ENCODE peak calls at places on chromosomes 11 and 22, in nine cellular contexts. D, M, I, U, P, A, N, G and Q are unnamed samples.

GRCh38 chr11:33227578-33228261 is 29.5 kb upstream of the HIPK3 start:
- DNase-seq in D (no peak), M (no peak), I (peak; percentile 83), U (peak; percentile 73), P (no peak), A (peak; percentile 87), N (no peak), G (no peak), Q (peak; percentile 19)

GRCh38 chr11:131776211-131776610 is 405.8 kb downstream of the NTM start:
- DNase-seq in D (no peak), M (no peak), I (no peak), U (no peak), P (no peak), A (no peak), N (no peak), G (no peak), Q (no peak)

GRCh38 chr11:69879734-69880005 is 60.5 kb upstream of the FGF3 start:
- DNase-seq in D (no peak), M (no peak), I (no peak), U (no peak), P (no peak), A (no peak), N (no peak), G (peak; percentile 9), Q (no peak)

GRCh38 chr22:44550666-44551491 is 52.8 kb upstream of the RTL6 start:
- DNase-seq in D (peak; percentile 57), M (no peak), I (peak; percentile 84), U (peak; percentile 93), P (peak; percentile 51), A (peak; percentile 96), N (peak; percentile 63), G (peak; percentile 69), Q (peak; percentile 78)

GRCh38 chr11:26025680-26026079 is 306.2 kb upstream of the ANO3 start:
- DNase-seq in D (no peak), M (no peak), I (peak; percentile 41), U (peak; percentile 7), P (no peak), A (peak; percentile 47), N (no peak), G (no peak), Q (no peak)

GRCh38 chr22:22911327-22912134 is 23.9 kb downstream of the IGLL5 start:
- DNase-seq in D (no peak), M (no peak), I (no peak), U (no peak), P (no peak), A (no peak), N (no peak), G (no peak), Q (no peak)

GRCh38 chr11:43567396-43567975 is 113.1 kb upstream of the HSD17B12 start:
- DNase-seq in D (no peak), M (no peak), I (peak; percentile 83), U (peak; percentile 66), P (no peak), A (peak; percentile 73), N (no peak), G (no peak), Q (no peak)

GRCh38 chr11:2590131-2590950 is 109.5 kb downstream of the KCNQ1OT1 start:
- DNase-seq in D (peak; percentile 6), M (no peak), I (no peak), U (no peak), P (no peak), A (no peak), N (no peak), G (peak; percentile 37), Q (no peak)

GRCh38 chr11:112697371-112697770 is 263.8 kb upstream of the NCAM1 start:
- DNase-seq in D (no peak), M (peak; percentile 57), I (no peak), U (no peak), P (no peak), A (no peak), N (no peak), G (no peak), Q (no peak)

GRCh38 chr11:24588075-24588474 is 91.2 kb downstream of the LUZP2 start:
- DNase-seq in D (no peak), M (no peak), I (peak; percentile 47), U (peak; percentile 45), P (no peak), A (peak; percentile 36), N (no peak), G (no peak), Q (no peak)

GRCh38 chr22:25492950-25493790 is 71.3 kb upstream of the GRK3 start:
- DNase-seq in D (no peak), M (no peak), I (no peak), U (no peak), P (no peak), A (no peak), N (no peak), G (no peak), Q (no peak)

GRCh38 chr11:46216040-46216764 is 61.3 kb upstream of the CREB3L1 start:
- DNase-seq in D (no peak), M (no peak), I (no peak), U (no peak), P (no peak), A (peak; percentile 24), N (no peak), G (no peak), Q (no peak)

GRCh38 chr11:101180481-101180880 is 50.9 kb upstream of the PGR start:
- DNase-seq in D (no peak), M (no peak), I (no peak), U (no peak), P (no peak), A (no peak), N (no peak), G (no peak), Q (no peak)

GRCh38 chr11:35419713-35420333 is 465 bp upstream of the SLC1A2 start:
- DNase-seq in D (peak; percentile 18), M (no peak), I (peak; percentile 14), U (peak; percentile 17), P (no peak), A (no peak), N (no peak), G (peak; percentile 43), Q (no peak)

GRCh38 chr11:11306855-11307254 is 46.2 kb downstream of the CSNK2A3 start:
- DNase-seq in D (no peak), M (no peak), I (peak; percentile 7), U (peak; percentile 5), P (no peak), A (no peak), N (no peak), G (no peak), Q (no peak)

DNA sequence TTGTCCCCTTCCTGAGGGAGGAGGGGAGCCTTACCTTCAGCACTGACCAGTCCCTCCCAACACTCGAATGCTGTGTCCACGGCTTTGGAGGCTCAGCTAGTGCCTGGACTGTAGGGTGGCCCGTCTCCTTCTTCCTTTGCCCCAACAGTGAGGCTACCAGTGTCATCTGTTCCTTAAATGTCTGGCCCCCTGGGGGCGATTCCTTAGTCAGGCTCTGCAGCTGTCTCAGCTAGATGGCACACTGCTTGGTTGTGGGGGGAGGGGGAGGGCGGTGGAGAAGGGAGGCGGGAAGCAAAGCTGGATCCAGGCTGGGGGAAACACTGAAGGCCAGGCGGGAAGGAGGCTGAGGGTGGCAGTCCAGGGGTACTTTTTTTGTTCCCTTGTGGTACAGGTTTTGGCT is at the start of gene IGSF22:
- DNase-seq in D (no peak), M (no peak), I (no peak), U (no peak), P (no peak), A (no peak), N (no peak), G (no peak), Q (no peak)
- H3K4me3 ChIP-seq in D (no peak within 1 kb of the TSS), M (no peak within 1 kb of the TSS), I (no peak within 1 kb of the TSS), U (no peak within 1 kb of the TSS), P (no peak within 1 kb of the TSS), A (no peak within 1 kb of the TSS), N (no peak within 1 kb of the TSS), G (no peak within 1 kb of the TSS), Q (no peak within 1 kb of the TSS)

DNA sequence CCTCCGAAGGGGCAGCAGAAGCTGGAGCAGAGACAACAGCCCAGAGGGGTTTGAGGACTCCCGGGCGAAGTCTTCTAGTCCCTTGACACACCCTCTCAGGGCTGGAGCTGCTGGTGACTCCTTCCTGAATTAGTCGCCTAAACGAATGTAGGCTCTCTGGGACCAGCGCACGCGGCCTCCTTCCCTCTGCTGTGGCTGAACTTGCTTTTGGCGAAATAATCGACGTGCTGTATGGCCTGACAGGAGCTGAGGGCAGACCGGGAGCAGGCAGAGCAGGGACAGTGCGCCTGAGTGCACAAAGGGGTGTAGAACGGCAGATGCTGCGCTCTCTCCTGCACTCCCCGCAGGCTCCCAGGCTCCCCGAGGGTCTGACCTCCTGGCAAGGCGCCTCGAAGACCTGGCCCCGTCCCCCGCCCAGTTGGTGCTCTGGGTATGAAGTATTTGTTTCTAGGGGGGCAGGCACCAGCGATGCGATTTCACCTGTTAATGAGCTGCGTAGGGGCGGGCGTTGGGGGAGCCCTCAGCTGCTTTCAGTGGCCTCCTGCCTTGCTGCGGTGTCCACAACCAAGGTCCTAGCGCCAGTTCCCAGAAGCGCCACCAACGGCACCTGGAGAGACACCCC is 5.3 kb downstream of the SLC17A6 start:
- DNase-seq in D (no peak), M (no peak), I (no peak), U (no peak), P (no peak), A (no peak), N (no peak), G (no peak), Q (no peak)
- H3K4me3 ChIP-seq in D (peak overlapping the region; percentile 9), M (peak overlapping the region; percentile 17), I (no peak overlapping the region), U (no peak overlapping the region), P (no peak overlapping the region), A (no peak overlapping the region), N (no peak overlapping the region), G (no peak overlapping the region), Q (no peak overlapping the region)

GRCh38 chr11:77438487-77438886 is 35.4 kb downstream of the PAK1 start:
- DNase-seq in D (no peak), M (no peak), I (no peak), U (no peak), P (no peak), A (no peak), N (no peak), G (no peak), Q (no peak)
- H3K4me3 ChIP-seq in D (no peak overlapping the region), M (no peak overlapping the region), I (no peak overlapping the region), U (no peak overlapping the region), P (no peak overlapping the region), A (no peak overlapping the region), N (no peak overlapping the region), G (no peak overlapping the region), Q (no peak overlapping the region)

GRCh38 chr11:94655951-94656350 is 88.8 kb downstream of the PIWIL4 start:
- DNase-seq in D (no peak), M (no peak), I (no peak), U (no peak), P (no peak), A (no peak), N (no peak), G (no peak), Q (no peak)

GRCh38 chr11:94654201-94654600 is 87.0 kb downstream of the PIWIL4 start:
- DNase-seq in D (no peak), M (no peak), I (no peak), U (no peak), P (no peak), A (no peak), N (no peak), G (no peak), Q (no peak)

GRCh38 chr11:94652735-94653284 is 85.6 kb downstream of the PIWIL4 start:
- DNase-seq in D (no peak), M (no peak), I (no peak), U (no peak), P (no peak), A (no peak), N (no peak), G (no peak), Q (no peak)

GRCh38 chr11:94655291-94655690 is 88.1 kb downstream of the PIWIL4 start:
- DNase-seq in D (no peak), M (no peak), I (no peak), U (no peak), P (no peak), A (no peak), N (no peak), G (no peak), Q (no peak)

GRCh38 chr11:94653561-94653960 is 86.4 kb downstream of the PIWIL4 start:
- DNase-seq in D (no peak), M (no peak), I (no peak), U (no peak), P (no peak), A (no peak), N (no peak), G (no peak), Q (no peak)
- H3K4me3 ChIP-seq in D (no peak overlapping the region), M (no peak overlapping the region), I (no peak overlapping the region), U (no peak overlapping the region), P (no peak overlapping the region), A (no peak overlapping the region), N (no peak overlapping the region), G (no peak overlapping the region), Q (no peak overlapping the region)